ENCODE peak calls at places on chromosomes 16 and 17, in four cellular contexts. S is stimulated activated CD8-positive, alpha-beta memory T cell treated with anti-CD3 and anti-CD28 coated beads, Interleukin-2, amount 100 ng/mL, for 48 hours; D is activated naive CD4-positive, alpha-beta T cell treated with anti-CD3 and anti-CD28 coated beads for 36 hours; O is NCI-H510A treated with DMSO at 0.1 percent for 48 hours. W is an unnamed sample.

GRCh38 chr16:88578446-88579313 is 8.5 kb downstream of the ZC3H18 start:
- DNase-seq in S (no peak), D (peak; percentile 17), O (no peak), W (no peak)

GRCh38 chr17:61457226-61457983 is 5.2 kb downstream of the TBX4 start:
- DNase-seq in S (no peak), D (no peak), O (no peak), W (no peak)

GRCh38 chr17:46162871-46163270 is 30.4 kb downstream of the KANSL1 start:
- DNase-seq in S (no peak), D (no peak), O (no peak), W (no peak)

GRCh38 chr16:65002265-65002664 is 119.6 kb downstream of the CDH11 start:
- DNase-seq in S (no peak), D (no peak), O (no peak), W (no peak)

GRCh38 chr17:64357191-64357981 is 33.3 kb downstream of the PECAM1 start:
- DNase-seq in S (no peak), D (no peak), O (peak; percentile 77), W (no peak)

GRCh38 chr17:69175812-69176517 is 34.3 kb upstream of the ABCA6 start:
- DNase-seq in S (no peak), D (no peak), O (no peak), W (no peak)

GRCh38 chr16:79690159-79690558 is 89.6 kb upstream of the MAF start:
- DNase-seq in S (no peak), D (no peak), O (no peak), W (no peak)

GRCh38 chr17:65984299-65984698 is 207.6 kb downstream of the CEP112 start:
- DNase-seq in S (no peak), D (no peak), O (no peak), W (no peak)

GRCh38 chr16:79618712-79619050 is 18.1 kb upstream of the MAF start:
- DNase-seq in S (peak; percentile 43), D (peak; percentile 14), O (no peak), W (no peak)

GRCh38 chr16:11303405-11304138 is 22.4 kb upstream of the PRM1 start:
- DNase-seq in S (no peak), D (no peak), O (peak; percentile 34), W (peak; percentile 62)

GRCh38 chr16:12625068-12625467 is 178.6 kb downstream of the CPPED1 start:
- DNase-seq in S (no peak), D (no peak), O (no peak), W (no peak)

GRCh38 chr16:720507-720989 is 398 bp upstream of the ANTKMT start:
- DNase-seq in S (peak; percentile 47), D (peak; percentile 26), O (no peak), W (no peak)